ENCODE peak calls at places on chromosomes 5 and 9, in six cellular contexts. R is lower leg skin, Q is stomach, D is HCT116, A is IMR-90, M is transverse colon. F is an unnamed sample.

GRCh38 chr5:134559672-134560071 is 34.2 kb downstream of the JADE2 start:
- DNase-seq in R (no peak), Q (no peak), D (no peak), A (no peak), M (no peak), F (no peak)

GRCh38 chr9:4970970-4971641 is 14.0 kb upstream of the JAK2 start:
- DNase-seq in R (no peak), Q (peak), D (no peak), A (no peak), M (no peak), F (no peak)

GRCh38 chr5:153755913-153756500 is 265.5 kb downstream of the GRIA1 start:
- DNase-seq in R (no peak), Q (no peak), D (no peak), A (no peak), M (no peak), F (no peak)

GRCh38 chr9:40909821-40910220 is 218.7 kb downstream of the FOXD4L6 start:
- DNase-seq in R (no peak), Q (no peak), D (no peak), A (no peak), M (no peak), F (no peak)

GRCh38 chr9:79603222-79603925 is 31.6 kb downstream of the TLE4 start:
- DNase-seq in R (no peak), Q (no peak), D (no peak), A (no peak), M (no peak), F (no peak)

GRCh38 chr9:106588601-106589000 is 274.4 kb upstream of the ZNF462 start:
- DNase-seq in R (no peak), Q (no peak), D (peak), A (no peak), M (no peak), F (no peak)

GRCh38 chr5:98414938-98415337 is 358.5 kb upstream of the RGMB start:
- DNase-seq in R (no peak), Q (no peak), D (no peak), A (peak), M (no peak), F (no peak)

GRCh38 chr9:108444400-108445358 is 411.1 kb downstream of the ACTL7B start:
- DNase-seq in R (peak), Q (no peak), D (peak), A (peak), M (no peak), F (no peak)

GRCh38 chr5:93607367-93608258 is 24.6 kb downstream of the NR2F1 start:
- DNase-seq in R (no peak), Q (no peak), D (no peak), A (peak), M (no peak), F (no peak)

GRCh38 chr9:69871143-69871834 is 50.7 kb downstream of the CFAP95 start:
- DNase-seq in R (no peak), Q (no peak), D (no peak), A (no peak), M (no peak), F (no peak)

GRCh38 chr5:102792705-102793104 is 37.6 kb downstream of the PAM start:
- DNase-seq in R (no peak), Q (no peak), D (no peak), A (no peak), M (no peak), F (no peak)

GRCh38 chr9:14692918-14693861 is at the start of gene ZDHHC21:
- DNase-seq in R (peak), Q (peak), D (no peak), A (peak), M (peak), F (peak)
- TF ChIP-seq POLR2A in R (no peak), Q (no peak), D (peak), A (no peak), M (peak), F (peak)

DNA sequence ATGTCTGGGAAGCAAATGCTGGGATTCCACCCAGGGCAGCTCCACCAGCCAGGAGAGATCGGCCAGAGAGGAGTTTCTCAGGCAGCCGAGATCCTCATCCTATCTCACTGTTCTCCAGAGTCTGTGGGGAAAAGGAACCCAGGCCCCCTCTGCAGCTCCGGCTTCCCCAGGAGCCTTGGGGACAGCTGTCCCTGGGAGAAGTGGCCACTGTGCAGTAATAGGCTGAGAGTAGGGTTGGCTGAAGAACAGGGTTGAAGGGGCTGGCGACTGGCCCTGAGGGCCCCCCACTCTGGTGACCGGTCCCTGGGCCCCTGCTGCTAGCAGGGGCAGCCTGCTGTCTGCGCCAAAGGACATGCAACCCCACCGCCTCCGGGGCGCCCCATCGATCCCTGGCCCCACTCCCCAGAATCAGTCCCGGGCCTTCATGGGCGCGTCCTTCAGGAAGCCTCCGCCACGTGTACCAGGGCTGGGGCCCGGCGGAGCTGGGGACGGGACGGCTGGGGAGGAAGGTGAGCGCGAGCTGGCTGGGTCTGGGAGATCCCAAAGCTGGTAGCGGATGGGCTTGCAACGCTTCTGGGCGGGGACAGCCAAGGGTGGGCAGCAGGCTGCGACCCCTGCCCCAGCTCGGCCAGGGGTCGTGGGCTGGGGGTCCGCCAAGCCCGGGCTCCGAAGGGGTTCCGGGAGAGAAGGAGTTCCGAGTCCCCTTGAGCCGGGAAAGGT is 44.0 kb upstream of the STXBP1 start:
- DNase-seq in R (no peak), Q (no peak), D (no peak), A (no peak), M (peak), F (no peak)
- TF ChIP-seq POLR2A in R (no peak), Q (no peak), D (no peak), A (no peak), M (no peak), F (no peak)

GRCh38 chr5:181024245-181025029 is 15.6 kb upstream of the BTNL9 start:
- DNase-seq in R (no peak), Q (no peak), D (no peak), A (no peak), M (no peak), F (no peak)

GRCh38 chr5:181027452-181028031 is 12.5 kb upstream of the BTNL9 start:
- DNase-seq in R (no peak), Q (no peak), D (no peak), A (no peak), M (no peak), F (no peak)

GRCh38 chr5:181031716-181032115 is 8.3 kb upstream of the BTNL9 start:
- DNase-seq in R (no peak), Q (no peak), D (no peak), A (no peak), M (no peak), F (no peak)

GRCh38 chr5:181028032-181028819 is 11.8 kb upstream of the BTNL9 start:
- DNase-seq in R (no peak), Q (no peak), D (peak), A (no peak), M (no peak), F (no peak)
- TF ChIP-seq POLR2A in R (no peak), Q (no peak), D (peak), A (no peak), M (no peak), F (no peak)

DNA sequence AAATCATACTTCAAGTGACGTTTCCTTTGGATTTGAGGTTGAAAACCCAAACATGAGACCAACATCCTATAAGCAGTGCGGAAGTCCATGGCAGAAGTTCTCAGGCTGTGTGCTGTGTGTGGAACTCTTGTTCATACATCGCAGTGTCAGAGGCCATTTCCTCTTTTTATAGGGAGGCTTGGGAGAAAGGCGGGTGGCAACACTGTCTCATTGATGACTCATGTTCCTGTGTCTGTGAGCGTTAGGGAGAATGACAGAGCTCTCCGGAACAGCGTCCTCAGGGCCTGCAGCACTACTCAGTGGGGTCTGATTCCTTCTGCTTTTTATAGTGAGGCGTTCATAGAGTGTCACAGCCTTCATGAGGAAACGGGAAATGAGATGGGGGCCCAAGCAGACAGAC is 98.8 kb upstream of the BASP1 start:
- DNase-seq in R (no peak), Q (peak), D (peak), A (peak), M (peak), F (peak)
- TF ChIP-seq POLR2A in R (no peak), Q (no peak), D (no peak), A (peak), M (no peak), F (no peak)

GRCh38 chr5:43006411-43007202 is 33.5 kb downstream of the ANXA2R start:
- DNase-seq in R (no peak), Q (no peak), D (no peak), A (peak), M (no peak), F (no peak)

GRCh38 chr5:43010956-43011355 is 29.2 kb downstream of the ANXA2R start:
- DNase-seq in R (no peak), Q (no peak), D (no peak), A (no peak), M (no peak), F (no peak)

GRCh38 chr5:43007246-43007910 is 32.7 kb downstream of the ANXA2R start:
- DNase-seq in R (peak), Q (peak), D (no peak), A (peak), M (peak), F (no peak)

GRCh38 chr5:43008369-43009158 is 31.6 kb downstream of the ANXA2R start:
- DNase-seq in R (peak), Q (peak), D (peak), A (peak), M (peak), F (peak)

DNA sequence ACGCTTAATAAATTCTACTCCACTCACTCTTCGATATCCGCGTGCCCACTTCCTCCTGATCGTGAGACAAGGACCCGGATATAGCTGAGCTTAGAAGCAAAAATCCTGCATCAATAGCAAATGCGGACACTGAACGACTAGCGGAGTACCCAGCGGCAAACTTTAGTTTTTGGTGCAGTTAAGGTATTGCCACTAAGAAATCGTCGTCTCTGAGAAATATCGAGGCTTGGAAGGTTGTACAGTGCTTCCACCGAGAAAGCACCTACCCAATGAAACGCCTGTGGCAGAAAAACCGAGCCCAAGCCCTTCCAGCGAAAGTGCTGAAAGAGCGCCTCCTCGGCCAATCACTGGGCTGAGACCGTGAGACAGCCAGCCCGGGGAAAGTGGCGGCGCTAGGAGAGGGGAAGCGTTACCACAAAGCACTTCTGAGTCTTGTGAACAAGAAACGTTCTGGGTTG is 32.2 kb downstream of the ANXA2R start:
- DNase-seq in R (peak), Q (peak), D (no peak), A (peak), M (peak), F (peak)
- TF ChIP-seq POLR2A in R (no peak), Q (no peak), D (no peak), A (peak), M (peak), F (no peak)

DNA sequence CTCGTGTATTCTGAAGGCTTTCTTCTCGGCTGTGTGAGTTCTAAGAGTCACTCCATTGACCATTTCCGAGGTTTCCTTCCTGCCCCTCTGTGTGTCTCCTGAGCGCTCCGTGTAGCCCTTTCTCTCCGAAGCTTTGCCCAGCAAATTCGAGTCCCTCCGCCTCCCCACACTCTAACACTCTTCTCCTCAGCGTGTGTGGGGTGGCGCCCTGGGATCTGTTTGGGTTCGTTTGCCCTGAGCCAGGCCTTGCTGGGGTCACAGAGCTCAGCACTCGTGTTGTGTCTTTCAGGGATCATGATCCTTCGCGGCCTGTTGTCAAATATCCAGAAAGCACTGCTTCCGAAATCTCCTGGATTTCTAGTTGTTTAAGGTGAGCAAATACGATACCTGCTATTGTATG is 5.6 kb upstream of the PAEP start:
- DNase-seq in R (peak), Q (no peak), D (no peak), A (no peak), M (no peak), F (no peak)
- TF ChIP-seq POLR2A in R (no peak), Q (no peak), D (no peak), A (no peak), M (no peak), F (no peak)

DNA sequence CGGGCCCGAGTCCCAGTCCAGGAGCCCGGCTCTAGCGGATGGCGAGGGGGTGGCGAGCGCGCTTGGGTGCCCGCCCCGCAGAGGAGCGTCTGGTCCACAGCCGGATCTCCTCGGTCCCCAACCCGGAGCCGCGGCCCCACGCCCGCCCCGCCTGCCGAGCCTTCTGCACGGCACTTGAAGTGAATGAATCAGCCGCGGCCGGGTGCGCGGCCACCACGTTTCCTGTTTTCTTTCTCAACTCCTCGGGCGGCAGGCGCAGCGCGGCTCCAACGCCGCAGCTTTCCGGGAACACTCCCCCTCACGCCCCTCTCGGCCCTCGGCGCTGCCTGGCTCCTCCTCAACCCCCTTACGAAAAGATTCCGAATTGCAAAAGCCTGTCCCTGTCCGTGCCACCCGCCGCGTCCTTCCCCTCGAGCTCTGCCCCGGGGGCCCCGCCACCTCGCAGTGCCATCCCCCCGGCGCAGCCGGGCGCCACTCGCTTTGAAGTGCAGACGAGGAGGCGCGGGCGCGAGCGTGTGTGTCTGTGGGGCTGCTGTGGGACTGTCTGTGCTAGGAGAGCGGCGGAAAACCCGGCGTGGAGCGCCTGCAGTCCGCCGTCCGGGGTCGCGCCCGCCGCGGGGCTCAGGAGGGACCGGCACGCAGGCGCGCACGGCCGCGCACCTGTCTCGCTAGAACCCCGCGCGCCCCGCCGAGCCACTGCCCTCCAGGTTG is 456.6 kb downstream of the RAB3C start:
- DNase-seq in R (peak), Q (peak), D (no peak), A (peak), M (peak), F (peak)
- TF ChIP-seq POLR2A in R (no peak), Q (no peak), D (no peak), A (peak), M (peak), F (peak)

F was measured in gastrocnemius medialis.